ENCODE peak calls at places on chromosomes 5 and 9, in five cellular contexts. M is central memory CD8-positive, alpha-beta T cell; P is lower lobe of right lung; C is astrocyte of the spinal cord; Z is caudate nucleus. D is an unnamed sample.

GRCh38 chr9:112754578-112754977 is 4.0 kb downstream of the SNX30 start:
- DNase-seq in M (no peak), P (no peak), C (no peak), Z (no peak), D (no peak)

GRCh38 chr5:73160239-73160671 is 12.7 kb upstream of the TMEM174 start:
- DNase-seq in M (no peak), P (no peak), C (peak), Z (no peak), D (no peak)

GRCh38 chr5:983568-983967 is 25.0 kb upstream of the NKD2 start:
- DNase-seq in M (no peak), P (no peak), C (no peak), Z (no peak), D (no peak)

GRCh38 chr5:90424245-90424644 is 14.7 kb upstream of the CETN3 start:
- DNase-seq in M (no peak), P (no peak), C (no peak), Z (no peak), D (no peak)

GRCh38 chr5:38994329-38994927 is 79.8 kb downstream of the RICTOR start:
- DNase-seq in M (no peak), P (no peak), C (peak), Z (no peak), D (no peak)

GRCh38 chr9:21974542-21975409 is 19.4 kb downstream of the CDKN2A start:
- DNase-seq in M (no peak), P (no peak), C (peak), Z (no peak), D (no peak)

GRCh38 chr5:56607551-56607950 is 207.8 kb upstream of the MAP3K1 start:
- DNase-seq in M (no peak), P (no peak), C (no peak), Z (no peak), D (no peak)

GRCh38 chr5:110441035-110441434 is 285.4 kb downstream of the TMEM232 start:
- DNase-seq in M (no peak), P (no peak), C (peak), Z (no peak), D (no peak)

GRCh38 chr9:93594041-93594756 is 17.8 kb downstream of the PHF2 start:
- DNase-seq in M (no peak), P (peak), C (no peak), Z (no peak), D (no peak)

GRCh38 chr5:149450199-149450598 is 71.1 kb upstream of the IL17B start:
- DNase-seq in M (no peak), P (no peak), C (peak), Z (no peak), D (no peak)